ENCODE peak calls at places on chromosomes 3 and 15, in six cellular contexts. I is neuronal stem cell; W is CD8-positive, alpha-beta memory T cell; S is lung; E is left lung; A is pancreas. Z is an unnamed sample. For H3K4me1, the result is how much of the 10 kb centered on the place peaks cover.

GRCh38 chr3:149658444-149659172 is 783 bp upstream of the WWTR1 start:
- DNase-seq in I (peak), W (peak), S (peak), E (peak), A (peak), Z (peak)

GRCh38 chr15:66982816-66983215 is 82.6 kb upstream of the SMAD3 start:
- DNase-seq in I (no peak), W (no peak), S (no peak), E (no peak), A (no peak), Z (no peak)

GRCh38 chr3:155426524-155427230 is 133.2 kb upstream of the STRIT1 start:
- DNase-seq in I (no peak), W (no peak), S (no peak), E (peak), A (no peak), Z (no peak)

GRCh38 chr3:24119321-24119751 is 174.2 kb downstream of the NR1D2 start:
- DNase-seq in I (no peak), W (no peak), S (no peak), E (no peak), A (no peak), Z (no peak)

GRCh38 chr15:65355173-65355982 is 22.4 kb downstream of the IGDCC3 start:
- DNase-seq in I (peak), W (no peak), S (no peak), E (no peak), A (no peak), Z (no peak)

GRCh38 chr15:82709421-82710207 is at the start of gene AP3B2:
- DNase-seq in I (peak), W (peak), S (peak), E (peak), A (peak), Z (peak)

GRCh38 chr3:44833394-44833793 is 28.3 kb upstream of the TMEM42 start:
- DNase-seq in I (no peak), W (no peak), S (no peak), E (no peak), A (no peak), Z (no peak)

GRCh38 chr3:142484912-142485435 is 37.1 kb upstream of the XRN1 start:
- DNase-seq in I (no peak), W (no peak), S (no peak), E (no peak), A (no peak), Z (no peak)

GRCh38 chr3:16319307-16319706 is 54.3 kb downstream of the OXNAD1 start:
- DNase-seq in I (no peak), W (peak), S (no peak), E (no peak), A (no peak), Z (no peak)

GRCh38 chr15:92914768-92915221 is 14.7 kb downstream of the CHD2 start:
- DNase-seq in I (no peak), W (no peak), S (no peak), E (no peak), A (no peak), Z (no peak)

GRCh38 chr3:71245052-71245488 is 338.5 kb downstream of the FOXP1 start:
- DNase-seq in I (no peak), W (no peak), S (no peak), E (peak), A (no peak), Z (no peak)

GRCh38 chr3:66406186-66406585 is 94.6 kb downstream of the LRIG1 start:
- DNase-seq in I (no peak), W (no peak), S (no peak), E (no peak), A (no peak), Z (no peak)

GRCh38 chr3:65793495-65794200 is 245.1 kb downstream of the MAGI1 start:
- DNase-seq in I (no peak), W (no peak), S (no peak), E (no peak), A (no peak), Z (no peak)

GRCh38 chr3:30810617-30811016 is 83.8 kb downstream of the GADL1 start:
- DNase-seq in I (no peak), W (no peak), S (no peak), E (no peak), A (no peak), Z (peak)

GRCh38 chr3:126402666-126403302 is 8.1 kb downstream of the CFAP100 start:
- DNase-seq in I (no peak), W (no peak), S (no peak), E (no peak), A (no peak), Z (no peak)

GRCh38 chr3:11651900-11652299 is 8.2 kb upstream of the VGLL4 start:
- DNase-seq in I (no peak), W (no peak), S (no peak), E (no peak), A (no peak), Z (no peak)

GRCh38 chr3:133444071-133444774 is 44.4 kb downstream of the BFSP2 start:
- DNase-seq in I (no peak), W (no peak), S (no peak), E (no peak), A (peak), Z (no peak)

GRCh38 chr15:60656041-60656440 is 177.1 kb upstream of the ICE2 start:
- DNase-seq in I (no peak), W (no peak), S (no peak), E (no peak), A (no peak), Z (no peak)

GRCh38 chr15:69193948-69194827 is 33.8 kb downstream of the GLCE start:
- DNase-seq in I (no peak), W (no peak), S (no peak), E (no peak), A (no peak), Z (no peak)

GRCh38 chr3:71713041-71713440 is 12.2 kb downstream of the EIF4E3 start:
- DNase-seq in I (no peak), W (no peak), S (peak), E (no peak), A (no peak), Z (no peak)

GRCh38 chr3:84724877-84725276 is 233.9 kb upstream of the CADM2 start:
- DNase-seq in I (no peak), W (no peak), S (no peak), E (no peak), A (no peak), Z (no peak)

GRCh38 chr3:179027326-179027900 is 44.2 kb downstream of the ZMAT3 start:
- DNase-seq in I (no peak), W (no peak), S (no peak), E (no peak), A (no peak), Z (no peak)

GRCh38 chr15:89652666-89653065 is 2.6 kb downstream of the KIF7 start:
- DNase-seq in I (no peak), W (no peak), S (no peak), E (no peak), A (no peak), Z (no peak)

GRCh38 chr3:133506215-133506901 is 67.1 kb upstream of the CDV3 start:
- DNase-seq in I (no peak), W (no peak), S (no peak), E (no peak), A (no peak), Z (no peak)

GRCh38 chr3:157354254-157354653 is 82.4 kb upstream of the PTX3 start:
- DNase-seq in I (no peak), W (no peak), S (no peak), E (no peak), A (no peak), Z (no peak)

GRCh38 chr3:9553021-9553948 is at the start of gene LHFPL4:
- DNase-seq in I (peak), W (no peak), S (no peak), E (no peak), A (no peak), Z (no peak)

GRCh38 chr3:184176377-184177330 is 2.0 kb downstream of the AP2M1 start:
- DNase-seq in I (peak), W (no peak), S (peak), E (peak), A (peak), Z (peak)

GRCh38 chr3:125310623-125311076 is 64.5 kb downstream of the ZNF148 start:
- DNase-seq in I (no peak), W (peak), S (no peak), E (no peak), A (no peak), Z (no peak)

GRCh38 chr3:101531473-101532086 is 18.6 kb upstream of the SENP7 start:
- DNase-seq in I (no peak), W (no peak), S (no peak), E (no peak), A (no peak), Z (no peak)

GRCh38 chr3:14295037-14295436 is 107.4 kb upstream of the SLC6A6 start:
- DNase-seq in I (no peak), W (no peak), S (no peak), E (no peak), A (no peak), Z (no peak)

GRCh38 chr3:149085828-149086231 is 503 bp downstream of the HLTF start:
- DNase-seq in I (no peak), W (peak), S (no peak), E (no peak), A (no peak), Z (no peak)

GRCh38 chr15:83503595-83504364 is 56.6 kb downstream of the SH3GL3 start:
- DNase-seq in I (no peak), W (no peak), S (no peak), E (no peak), A (no peak), Z (no peak)

GRCh38 chr3:129686941-129687340 is 80.5 kb upstream of the PLXND1 start:
- DNase-seq in I (no peak), W (no peak), S (no peak), E (no peak), A (peak), Z (no peak)

GRCh38 chr15:65085207-65085753 is 8.7 kb downstream of the KBTBD13 start:
- DNase-seq in I (no peak), W (no peak), S (no peak), E (no peak), A (no peak), Z (no peak)

GRCh38 chr3:108036401-108036800 is 54.4 kb downstream of the CD47 start:
- DNase-seq in I (no peak), W (no peak), S (no peak), E (no peak), A (no peak), Z (no peak)

GRCh38 chr15:66032006-66032405 is 162.7 kb downstream of the RAB11A start:
- DNase-seq in I (no peak), W (no peak), S (no peak), E (no peak), A (no peak), Z (no peak)

GRCh38 chr3:77835916-77836315 is 796.0 kb downstream of the ROBO2 start:
- DNase-seq in I (no peak), W (no peak), S (no peak), E (no peak), A (no peak), Z (no peak)

GRCh38 chr3:8532251-8532831 is 30.7 kb downstream of the LMCD1 start:
- DNase-seq in I (no peak), W (no peak), S (no peak), E (no peak), A (no peak), Z (no peak)

GRCh38 chr3:14532691-14533456 is 7.3 kb downstream of the GRIP2 start:
- DNase-seq in I (no peak), W (no peak), S (no peak), E (no peak), A (peak), Z (peak)

DNA sequence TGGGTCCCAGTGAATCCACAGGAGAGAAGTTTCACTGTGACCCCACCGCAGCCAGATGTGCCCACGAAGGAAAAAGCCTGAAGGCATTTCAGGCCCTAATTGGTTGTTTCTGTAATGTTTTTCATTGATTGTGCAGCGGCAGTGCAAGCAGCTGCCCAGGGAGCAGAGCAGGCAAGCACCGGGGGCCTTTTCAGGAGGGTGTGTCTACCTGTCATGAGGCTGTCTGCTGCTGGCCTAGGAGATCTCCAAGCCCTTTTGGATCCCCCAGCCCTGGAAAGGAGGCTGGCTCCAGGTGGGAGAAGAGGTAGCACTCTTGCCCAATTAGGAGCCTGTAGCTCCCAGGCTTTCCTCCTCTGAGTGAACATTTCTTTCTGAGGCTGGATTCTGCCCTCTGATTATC is 108.8 kb downstream of the EPHB1 start:
- DNase-seq in I (no peak), W (no peak), S (no peak), E (no peak), A (no peak), Z (no peak)
- H3K4me3 ChIP-seq in I (no peak), W (no peak), S (no peak), E (no peak), A (no peak), Z (no peak)

DNA sequence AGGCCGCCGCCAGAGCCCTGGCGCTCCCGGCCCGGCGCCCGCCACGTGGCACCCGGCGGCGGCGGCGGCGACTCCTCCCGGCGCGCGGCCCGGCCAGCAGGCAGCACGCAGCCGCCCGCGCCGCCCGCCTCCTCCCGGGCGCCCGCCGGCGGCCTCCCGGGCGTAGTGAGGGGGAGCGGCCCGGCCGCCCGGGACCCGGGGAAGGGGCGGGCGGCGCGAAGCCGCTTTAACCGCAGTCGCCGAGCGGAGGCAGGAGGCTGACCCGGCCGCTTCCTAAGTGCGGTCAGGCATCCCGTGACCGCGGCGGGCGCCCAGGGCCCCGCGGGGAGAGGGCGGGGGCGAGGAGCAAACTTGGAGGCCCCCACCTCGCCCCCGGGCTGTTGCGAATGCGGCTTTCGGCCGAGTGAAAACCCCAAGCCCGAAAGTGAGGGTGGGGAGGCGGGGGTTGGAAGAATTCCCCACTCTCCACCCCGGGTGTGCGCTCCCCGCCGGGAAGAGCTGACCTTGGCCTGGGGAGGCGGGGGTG is 1.7 kb upstream of the HES1 start:
- DNase-seq in I (peak), W (peak), S (peak), E (peak), A (no peak), Z (no peak)
- H3K27ac ChIP-seq in I (peak), W (peak), S (peak), E (peak), A (peak), Z (peak)

DNA sequence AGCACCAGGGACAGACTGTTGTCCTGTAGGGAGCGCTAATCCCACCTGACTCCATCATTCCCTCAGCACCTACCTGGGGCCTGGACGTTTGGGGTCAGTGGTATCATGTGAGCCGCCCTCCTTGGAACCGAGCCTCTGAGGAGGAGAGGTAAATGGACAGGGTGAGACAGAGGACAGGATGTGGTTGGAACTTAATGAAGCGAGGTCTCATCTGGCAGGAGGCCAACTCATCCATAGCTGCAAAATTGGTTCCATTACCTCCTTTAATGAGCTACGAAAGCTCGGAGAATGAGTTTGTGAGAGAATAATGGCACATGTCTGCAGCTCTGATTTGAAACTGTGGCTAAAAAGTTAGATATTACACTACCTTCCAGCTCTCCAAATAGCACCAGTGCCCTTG is 14.0 kb downstream of the MAPKAPK3 start:
- DNase-seq in I (no peak), W (no peak), S (no peak), E (no peak), A (no peak), Z (no peak)
- H3K4me1 ChIP-seq in I (under half), W (half or more), S (under half), E (under half), A (under half), Z (under half)

GRCh38 chr3:111314146-111314873 is 227.7 kb upstream of the CD96 start:
- DNase-seq in I (no peak), W (no peak), S (no peak), E (peak), A (no peak), Z (no peak)
- H3K4me3 ChIP-seq in I (no peak), W (no peak), S (no peak), E (no peak), A (no peak), Z (no peak)